ENCODE peak calls at places on chromosome 10, in six cellular contexts. X is mesothelial cell of epicardium; A is Calu3; W is H9; L is CD4-positive, alpha-beta T cell; H is GM20000. R is an unnamed sample.

GRCh38 chr10:1939016-1939415 is 201.7 kb upstream of the ADARB2 start:
- DNase-seq in X (no peak), A (no peak), W (no peak), L (peak), H (no peak), R (no peak)

GRCh38 chr10:21261705-21262285 is 263.7 kb downstream of the SKIDA1 start:
- DNase-seq in X (no peak), A (no peak), W (no peak), L (no peak), H (no peak), R (no peak)

GRCh38 chr10:117539903-117540639 is 2.5 kb upstream of the EMX2 start:
- DNase-seq in X (no peak), A (no peak), W (no peak), L (no peak), H (no peak), R (no peak)

GRCh38 chr10:93893646-93894515 is at the start of gene SLC35G1:
- DNase-seq in X (peak), A (peak), W (peak), L (peak), H (peak), R (no peak)

GRCh38 chr10:88879754-88880286 is at the start of gene STAMBPL1:
- DNase-seq in X (no peak), A (peak), W (no peak), L (peak), H (peak), R (no peak)

GRCh38 chr10:35448687-35449662 is 112.7 kb downstream of the CCNY start:
- DNase-seq in X (no peak), A (peak), W (no peak), L (no peak), H (no peak), R (no peak)

GRCh38 chr10:47049906-47050305 is 138.7 kb downstream of the PTPN20 start:
- DNase-seq in X (no peak), A (no peak), W (no peak), L (no peak), H (no peak), R (no peak)

GRCh38 chr10:124616040-124616835 is 127.9 kb downstream of the FAM53B start:
- DNase-seq in X (no peak), A (no peak), W (peak), L (no peak), H (no peak), R (no peak)

GRCh38 chr10:65123120-65123519 is 1601.9 kb downstream of the REEP3 start:
- DNase-seq in X (no peak), A (no peak), W (no peak), L (no peak), H (no peak), R (no peak)

GRCh38 chr10:116278832-116279231 is 5.8 kb upstream of the GFRA1 start:
- DNase-seq in X (no peak), A (no peak), W (no peak), L (no peak), H (no peak), R (no peak)

GRCh38 chr10:119207713-119208552 is 562 bp downstream of the GRK5 start:
- DNase-seq in X (peak), A (peak), W (no peak), L (peak), H (peak), R (no peak)

GRCh38 chr10:21304198-21304597 is 221.3 kb downstream of the SKIDA1 start:
- DNase-seq in X (no peak), A (no peak), W (no peak), L (no peak), H (no peak), R (no peak)

GRCh38 chr10:130339091-130339490 is 202.9 kb downstream of the GLRX3 start:
- DNase-seq in X (no peak), A (no peak), W (no peak), L (no peak), H (no peak), R (no peak)

GRCh38 chr10:70905071-70906021 is 17.0 kb upstream of the PCBD1 start:
- DNase-seq in X (no peak), A (no peak), W (no peak), L (no peak), H (no peak), R (no peak)

GRCh38 chr10:94183666-94184264 is 179.0 kb downstream of the NOC3L start:
- DNase-seq in X (no peak), A (no peak), W (no peak), L (no peak), H (no peak), R (no peak)

GRCh38 chr10:17548786-17549185 is 68.4 kb downstream of the HACD1 start:
- DNase-seq in X (no peak), A (no peak), W (no peak), L (no peak), H (no peak), R (no peak)

GRCh38 chr10:36489928-36490279 is 635.5 kb upstream of the ANKRD30A start:
- DNase-seq in X (no peak), A (no peak), W (no peak), L (no peak), H (no peak), R (no peak)

GRCh38 chr10:61313460-61313859 is 139.7 kb downstream of the TMEM26 start:
- DNase-seq in X (no peak), A (no peak), W (no peak), L (no peak), H (no peak), R (no peak)

GRCh38 chr10:74586088-74586585 is 240.3 kb upstream of the KAT6B start:
- DNase-seq in X (no peak), A (no peak), W (no peak), L (peak), H (peak), R (no peak)

GRCh38 chr10:78779339-78779955 is 289.3 kb upstream of the ZMIZ1 start:
- DNase-seq in X (no peak), A (peak), W (no peak), L (no peak), H (no peak), R (peak)

GRCh38 chr10:5892007-5892406 is 2.0 kb downstream of the FBH1 start:
- DNase-seq in X (no peak), A (no peak), W (no peak), L (no peak), H (peak), R (no peak)

GRCh38 chr10:109992485-109992884 is 15.3 kb upstream of the ADD3 start:
- DNase-seq in X (no peak), A (no peak), W (no peak), L (no peak), H (no peak), R (no peak)

GRCh38 chr10:22505923-22506685 is 160.8 kb downstream of the SPAG6 start:
- DNase-seq in X (no peak), A (no peak), W (no peak), L (peak), H (peak), R (no peak)

GRCh38 chr10:96995851-96996250 is 163.8 kb downstream of the LCOR start:
- DNase-seq in X (no peak), A (no peak), W (no peak), L (no peak), H (no peak), R (no peak)

GRCh38 chr10:18164771-18165361 is 24.6 kb downstream of the CACNB2 start:
- DNase-seq in X (no peak), A (no peak), W (no peak), L (no peak), H (no peak), R (no peak)

GRCh38 chr10:6089334-6090219 is 743 bp downstream of the RBM17 start:
- DNase-seq in X (peak), A (peak), W (peak), L (no peak), H (no peak), R (no peak)

GRCh38 chr10:1809139-1809755 is 71.9 kb upstream of the ADARB2 start:
- DNase-seq in X (no peak), A (no peak), W (no peak), L (no peak), H (no peak), R (no peak)

GRCh38 chr10:11538834-11539190 is 72.6 kb downstream of the USP6NL start:
- DNase-seq in X (no peak), A (no peak), W (no peak), L (no peak), H (no peak), R (no peak)

GRCh38 chr10:125190961-125191360 is 30.6 kb upstream of the CTBP2 start:
- DNase-seq in X (no peak), A (no peak), W (no peak), L (no peak), H (no peak), R (no peak)

GRCh38 chr10:100482834-100483185 is 20.0 kb downstream of the WNT8B start:
- DNase-seq in X (no peak), A (no peak), W (no peak), L (no peak), H (no peak), R (no peak)
- TF ChIP-seq CTCF in X (peak), A (no peak), W (no peak), L (peak), H (no peak), R (no peak)

GRCh38 chr10:104612577-104613205 is 28.4 kb upstream of the SORCS3 start:
- DNase-seq in X (no peak), A (no peak), W (no peak), L (no peak), H (no peak), R (no peak)
- TF ChIP-seq CTCF in X (no peak), A (no peak), W (peak), L (no peak), H (no peak), R (no peak)

GRCh38 chr10:49768329-49768728 is 6.2 kb upstream of the OGDHL start:
- DNase-seq in X (no peak), A (no peak), W (peak), L (no peak), H (no peak), R (no peak)
- TF ChIP-seq CTCF in X (no peak), A (no peak), W (no peak), L (no peak), H (no peak), R (no peak)

GRCh38 chr10:44517635-44518034 is 132.7 kb upstream of the CXCL12 start:
- DNase-seq in X (no peak), A (no peak), W (peak), L (no peak), H (no peak), R (no peak)
- TF ChIP-seq CTCF in X (peak), A (no peak), W (peak), L (no peak), H (peak), R (no peak)

R was measured in omental fat pad.